ENCODE peak calls at places on chromosomes 4 and X, in nine cellular contexts. B is OCI-LY7, D is mesendoderm, M is MM.1S, I is SK-N-SH, Y is Karpas-422, V is endothelial cell of umbilical vein, H is fibroblast of lung, A is PC-9. U is an unnamed sample.
A peak's percentile ranks its signal among the peaks of the same experiment; 100 is the strongest.

GRCh38 chrX:97846228-97846627 is 962.5 kb downstream of the RPA4 start:
- DNase-seq in M (no peak), V (no peak), I (no peak), H (no peak), A (no peak), B (no peak), Y (no peak), D (no peak), U (no peak)

GRCh38 chr4:151678048-151678853 is 82.6 kb downstream of the GATB start:
- DNase-seq in H (no peak), A (no peak), V (no peak), D (no peak), B (no peak), Y (no peak), I (peak; percentile 58), M (no peak), U (no peak)

GRCh38 chr4:82652062-82652461 is 90.3 kb upstream of the TMEM150C start:
- DNase-seq in V (peak; percentile 55), D (no peak), A (no peak), H (no peak), B (no peak), I (no peak), Y (no peak), M (no peak), U (peak; percentile 63)

GRCh38 chr4:3079694-3080123 is 5.2 kb downstream of the HTT start:
- DNase-seq in I (no peak), D (no peak), M (no peak), A (no peak), H (no peak), B (no peak), V (no peak), Y (no peak), U (no peak)

GRCh38 chr4:122548452-122548851 is 72.4 kb downstream of the IL21 start:
- DNase-seq in B (no peak), V (no peak), I (no peak), A (no peak), H (peak; percentile 11), D (peak; percentile 69), Y (peak; percentile 77), M (no peak), U (no peak)

GRCh38 chr4:169225058-169225751 is 45.6 kb downstream of the SH3RF1 start:
- DNase-seq in D (peak; percentile 50), A (peak; percentile 86), B (no peak), M (no peak), V (peak; percentile 87), H (peak; percentile 94), Y (no peak), I (no peak), U (peak; percentile 96)

GRCh38 chr4:33188733-33189132 is 2468.6 kb downstream of the PCDH7 start:
- DNase-seq in V (no peak), D (no peak), B (no peak), Y (no peak), I (no peak), A (no peak), H (no peak), M (no peak), U (no peak)

GRCh38 chr4:168558587-168558986 is 61.7 kb downstream of the PALLD start:
- DNase-seq in A (no peak), I (no peak), M (no peak), H (no peak), D (peak; percentile 63), Y (no peak), B (no peak), V (peak; percentile 95), U (peak; percentile 30)

GRCh38 chrX:122866527-122866926 is 317.6 kb upstream of the GRIA3 start:
- DNase-seq in D (no peak), Y (no peak), A (no peak), V (peak; percentile 81), M (no peak), B (no peak), H (peak; percentile 40), I (no peak), U (peak; percentile 69)

GRCh38 chr4:163651761-163652160 is 157.3 kb downstream of the TMA16 start:
- DNase-seq in A (no peak), Y (no peak), B (no peak), M (no peak), D (no peak), V (no peak), I (no peak), H (no peak), U (no peak)

GRCh38 chr4:115944146-115944905 is 830.9 kb upstream of the NDST4 start:
- DNase-seq in M (no peak), H (no peak), Y (no peak), V (no peak), B (no peak), D (peak; percentile 5), A (no peak), I (no peak), U (no peak)

GRCh38 chrX:2691543-2692220 is 587 bp downstream of the CD99 start:
- DNase-seq in I (no peak), V (peak; percentile 53), A (no peak), D (peak; percentile 57), M (no peak), H (peak; percentile 61), Y (peak; percentile 67), B (peak; percentile 35), U (peak; percentile 81)

GRCh38 chr4:118962540-118962939 is 73.9 kb downstream of the SYNPO2 start:
- DNase-seq in D (no peak), Y (no peak), I (no peak), M (no peak), H (no peak), B (no peak), A (no peak), V (no peak), U (no peak)

GRCh38 chrX:111041018-111041462 is 55.0 kb upstream of the PAK3 start:
- DNase-seq in I (no peak), Y (peak; percentile 42), V (no peak), A (no peak), D (no peak), H (peak; percentile 83), B (no peak), M (no peak), U (peak; percentile 43)

DNA sequence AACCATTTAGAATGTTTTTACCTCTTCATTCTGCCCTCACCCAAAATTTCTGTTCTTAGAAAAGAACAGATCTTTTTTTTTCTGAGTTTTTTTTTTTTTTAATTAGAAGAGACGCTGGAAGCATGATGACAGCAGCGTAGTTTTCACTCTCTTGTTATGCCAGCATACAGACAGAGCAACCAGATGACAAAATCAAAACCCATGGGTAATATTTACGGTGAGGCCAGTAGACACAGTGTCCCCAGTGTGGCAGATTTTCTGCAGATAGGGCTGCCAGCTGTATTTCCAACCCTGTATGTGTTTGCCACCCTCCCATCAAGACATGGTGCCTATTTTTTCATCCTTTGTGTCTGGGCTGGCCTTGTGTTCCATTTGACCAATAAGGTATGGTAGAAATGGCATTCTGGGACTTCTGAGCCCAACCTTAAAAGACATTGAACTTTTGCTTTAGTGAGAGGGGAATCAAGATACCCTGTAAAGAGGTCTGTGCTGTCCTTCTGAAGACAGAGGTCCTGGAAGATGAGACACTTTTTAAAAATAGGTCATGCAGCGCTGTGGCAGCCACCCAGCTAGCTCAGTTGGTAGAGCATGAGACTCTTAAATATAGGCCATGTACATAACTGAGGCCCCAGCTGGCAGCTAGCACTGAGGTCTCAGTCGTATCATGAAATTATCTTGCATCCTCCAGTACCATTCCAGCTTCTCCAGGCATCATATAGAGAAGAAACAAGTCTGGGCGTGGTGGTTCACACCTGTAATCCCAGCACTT is 6.7 kb upstream of the ZNF41 start:
- DNase-seq in Y (no peak), H (no peak), M (no peak), B (no peak), A (no peak), V (no peak), I (no peak), D (no peak), U (no peak)
- H3K4me3 ChIP-seq in Y (no peak overlapping the region), H (no peak overlapping the region), M (no peak overlapping the region), B (no peak overlapping the region), A (no peak overlapping the region), V (no peak overlapping the region), I (no peak overlapping the region), D (no peak overlapping the region), U (no peak overlapping the region)

GRCh38 chrX:78116365-78116764 is 12.3 kb downstream of the PGK1 start:
- DNase-seq in V (no peak), B (no peak), I (no peak), D (no peak), A (no peak), H (no peak), M (no peak), Y (no peak), U (no peak)
- H3K79me2 ChIP-seq in V (peaks cover 77% of the 10 kb centered on the region), B (peaks cover 28% of the 10 kb centered on the region), I (peaks cover 61% of the 10 kb centered on the region), D (peaks cover 2% of the 10 kb centered on the region), A (peaks cover 51% of the 10 kb centered on the region), H (peaks cover 30% of the 10 kb centered on the region), M (peaks cover 98% of the 10 kb centered on the region), Y (peaks cover 66% of the 10 kb centered on the region), U (peaks cover 97% of the 10 kb centered on the region)

GRCh38 chr4:8200302-8200975 is 1.3 kb downstream of the SH3TC1 start:
- DNase-seq in Y (no peak), D (no peak), V (peak; percentile 62), H (peak; percentile 69), B (peak; percentile 81), M (no peak), I (no peak), A (no peak), U (no peak)
- H3K4me1 ChIP-seq in Y (peaks cover 36% of the 10 kb centered on the region), D (no peaks in the 10 kb centered on the region), V (peaks cover 65% of the 10 kb centered on the region), H (peaks cover 23% of the 10 kb centered on the region), B (peaks cover 53% of the 10 kb centered on the region), M (peaks cover 6% of the 10 kb centered on the region), I (peaks cover 65% of the 10 kb centered on the region), A (peaks cover 30% of the 10 kb centered on the region), U (peaks cover 8% of the 10 kb centered on the region)

GRCh38 chr4:174217273-174218126 is 66.0 kb downstream of the FBXO8 start:
- DNase-seq in D (peak; percentile 44), I (peak; percentile 85), M (no peak), A (no peak), H (peak; percentile 52), V (no peak), B (no peak), Y (no peak), U (peak; percentile 56)

GRCh38 chr4:174216935-174217272 is 66.6 kb downstream of the FBXO8 start:
- DNase-seq in V (no peak), Y (no peak), B (no peak), M (no peak), I (no peak), H (no peak), D (no peak), A (no peak), U (no peak)

GRCh38 chr4:174215936-174216699 is 67.3 kb downstream of the FBXO8 start:
- DNase-seq in M (no peak), Y (no peak), I (peak; percentile 76), A (no peak), B (no peak), D (peak; percentile 63), H (peak; percentile 12), V (no peak), U (no peak)

GRCh38 chr4:174215055-174215454 is 68.4 kb downstream of the FBXO8 start:
- DNase-seq in A (no peak), Y (no peak), M (no peak), V (no peak), B (no peak), I (no peak), H (peak; percentile 11), D (no peak), U (no peak)

GRCh38 chr4:174218127-174218790 is 65.2 kb downstream of the FBXO8 start:
- DNase-seq in V (no peak), A (no peak), D (peak; percentile 95), H (peak; percentile 27), B (no peak), Y (no peak), M (no peak), I (peak; percentile 50), U (peak; percentile 19)
- H3K4me3 ChIP-seq in V (no peak overlapping the region), A (no peak overlapping the region), D (peak overlapping the region; percentile 12), H (peak overlapping the region; percentile 56), B (no peak overlapping the region), Y (no peak overlapping the region), M (no peak overlapping the region), I (peak overlapping the region; percentile 62), U (peak overlapping the region; percentile 69)